ENCODE peak calls at places on chromosome X, in five cellular contexts. G is breast epithelium, N is endothelial cell of umbilical vein, J is ELR, F is astrocyte of the spinal cord. A is an unnamed sample.

GRCh38 chrX:19372170-19373033 is 28.7 kb downstream of the PDHA1 start:
- DNase-seq in G (no peak), N (peak), J (peak), F (peak), A (no peak)

GRCh38 chrX:32150141-32150540 is 1061.2 kb downstream of the DMD start:
- DNase-seq in G (no peak), N (no peak), J (no peak), F (no peak), A (no peak)

GRCh38 chrX:154029439-154029838 is 9.7 kb upstream of the IRAK1 start:
- DNase-seq in G (no peak), N (no peak), J (no peak), F (no peak), A (no peak)

GRCh38 chrX:119757979-119758681 is at the start of gene SOWAHD:
- DNase-seq in G (no peak), N (no peak), J (peak), F (no peak), A (no peak)

GRCh38 chrX:110600745-110601310 is 194.8 kb downstream of the CHRDL1 start:
- DNase-seq in G (no peak), N (no peak), J (peak), F (no peak), A (no peak)

GRCh38 chrX:115576676-115577075 is 15.7 kb downstream of the PLS3 start:
- DNase-seq in G (no peak), N (no peak), J (no peak), F (no peak), A (no peak)

GRCh38 chrX:54063361-54063760 is 19.1 kb upstream of the PHF8 start:
- DNase-seq in G (no peak), N (no peak), J (no peak), F (no peak), A (no peak)

GRCh38 chrX:22974616-22975015 is 25.1 kb upstream of the DDX53 start:
- DNase-seq in G (no peak), N (no peak), J (no peak), F (peak), A (no peak)

GRCh38 chrX:153924149-153924861 is 1.8 kb downstream of the ARHGAP4 start:
- DNase-seq in G (no peak), N (peak), J (peak), F (peak), A (no peak)

GRCh38 chrX:4762196-4762595 is 1048.7 kb upstream of the PRKX start:
- DNase-seq in G (no peak), N (no peak), J (no peak), F (no peak), A (no peak)

GRCh38 chrX:39982927-39983326 is 114.8 kb downstream of the BCOR start:
- DNase-seq in G (no peak), N (no peak), J (no peak), F (no peak), A (no peak)

GRCh38 chrX:135354288-135354687 is 45.0 kb downstream of the ETDC start:
- DNase-seq in G (no peak), N (no peak), J (no peak), F (no peak), A (no peak)

GRCh38 chrX:148380614-148381561 is 119.5 kb upstream of the AFF2 start:
- DNase-seq in G (no peak), N (no peak), J (no peak), F (no peak), A (no peak)

GRCh38 chrX:130173190-130173895 is 1.6 kb downstream of the RAB33A start:
- DNase-seq in G (no peak), N (peak), J (peak), F (peak), A (no peak)

GRCh38 chrX:50202539-50202938 is 1.7 kb upstream of the AKAP4 start:
- DNase-seq in G (no peak), N (peak), J (peak), F (no peak), A (no peak)

GRCh38 chrX:130118941-130119640 is 8.8 kb upstream of the ELF4 start:
- DNase-seq in G (no peak), N (no peak), J (peak), F (peak), A (no peak)

A was measured in esophagus muscularis mucosa.